ENCODE peak calls at places on chromosomes 4 and X, in six cellular contexts. H, G, A, X, N and T are unnamed samples.

GRCh38 chr4:84698962-84699671 is 116.2 kb downstream of the CDS1 start:
- DNase-seq in H (no peak), G (no peak), A (no peak), X (no peak), N (no peak), T (no peak)

GRCh38 chr4:133584714-133585113 is 435.6 kb downstream of the PCDH10 start:
- DNase-seq in H (peak; percentile 7), G (peak; percentile 66), A (peak; percentile 15), X (no peak), N (no peak), T (no peak)

GRCh38 chr4:174154455-174154854 is 129.0 kb downstream of the FBXO8 start:
- DNase-seq in H (peak; percentile 43), G (no peak), A (no peak), X (no peak), N (no peak), T (no peak)

GRCh38 chrX:123487226-123487625 is 245.6 kb downstream of the THOC2 start:
- DNase-seq in H (no peak), G (no peak), A (no peak), X (no peak), N (no peak), T (no peak)

GRCh38 chr4:71473541-71474240 is 134.9 kb downstream of the SLC4A4 start:
- DNase-seq in H (no peak), G (no peak), A (no peak), X (no peak), N (no peak), T (no peak)

GRCh38 chr4:125168531-125168930 is 146.2 kb upstream of the FAT4 start:
- DNase-seq in H (no peak), G (no peak), A (no peak), X (no peak), N (no peak), T (no peak)

GRCh38 chrX:24498975-24499374 is 33.9 kb downstream of the PDK3 start:
- DNase-seq in H (peak; percentile 24), G (peak; percentile 11), A (peak; percentile 30), X (no peak), N (no peak), T (no peak)

GRCh38 chr4:23122666-23123400 is 430.1 kb downstream of the GBA3 start:
- DNase-seq in H (no peak), G (no peak), A (no peak), X (no peak), N (no peak), T (no peak)

GRCh38 chr4:10099521-10100325 is 16.9 kb downstream of the WDR1 start:
- DNase-seq in H (no peak), G (no peak), A (no peak), X (no peak), N (no peak), T (no peak)

GRCh38 chr4:26576171-26576829 is 7.6 kb upstream of the TBC1D19 start:
- DNase-seq in H (no peak), G (peak; percentile 9), A (no peak), X (no peak), N (no peak), T (no peak)

GRCh38 chr4:174423257-174423944 is 98.9 kb downstream of the HPGD start:
- DNase-seq in H (peak; percentile 86), G (no peak), A (no peak), X (peak; percentile 51), N (peak; percentile 56), T (no peak)

GRCh38 chrX:32116047-32116446 is 1044.2 kb upstream of the FTHL17 start:
- DNase-seq in H (peak; percentile 0), G (peak; percentile 25), A (no peak), X (no peak), N (no peak), T (no peak)

GRCh38 chr4:69517674-69518073 is 22.0 kb upstream of the UGT2B4 start:
- DNase-seq in H (peak; percentile 10), G (peak; percentile 5), A (no peak), X (no peak), N (no peak), T (no peak)

GRCh38 chr4:84493092-84493850 is 5.8 kb downstream of the NKX6-1 start:
- DNase-seq in H (peak; percentile 56), G (peak; percentile 90), A (peak; percentile 49), X (no peak), N (no peak), T (no peak)

GRCh38 chr4:3243066-3243775 is 5.7 kb upstream of the MSANTD1 start:
- DNase-seq in H (no peak), G (peak; percentile 19), A (no peak), X (no peak), N (no peak), T (no peak)

GRCh38 chrX:136666088-136666487 is 18.1 kb downstream of the CD40LG start:
- DNase-seq in H (no peak), G (no peak), A (no peak), X (no peak), N (no peak), T (no peak)

GRCh38 chr4:112889199-112889598 is 160.3 kb upstream of the ANK2 start:
- DNase-seq in H (no peak), G (no peak), A (no peak), X (no peak), N (no peak), T (no peak)
- TF ChIP-seq REST in H (no peak), G (no peak), A (no peak), X (no peak), N (no peak), T (no peak)

GRCh38 chr4:56106755-56107154 is 158.0 kb downstream of the CEP135 start:
- DNase-seq in H (no peak), G (no peak), A (peak; percentile 44), X (no peak), N (no peak), T (no peak)
- TF ChIP-seq REST in H (no peak), G (no peak), A (no peak), X (no peak), N (no peak), T (no peak)

DNA sequence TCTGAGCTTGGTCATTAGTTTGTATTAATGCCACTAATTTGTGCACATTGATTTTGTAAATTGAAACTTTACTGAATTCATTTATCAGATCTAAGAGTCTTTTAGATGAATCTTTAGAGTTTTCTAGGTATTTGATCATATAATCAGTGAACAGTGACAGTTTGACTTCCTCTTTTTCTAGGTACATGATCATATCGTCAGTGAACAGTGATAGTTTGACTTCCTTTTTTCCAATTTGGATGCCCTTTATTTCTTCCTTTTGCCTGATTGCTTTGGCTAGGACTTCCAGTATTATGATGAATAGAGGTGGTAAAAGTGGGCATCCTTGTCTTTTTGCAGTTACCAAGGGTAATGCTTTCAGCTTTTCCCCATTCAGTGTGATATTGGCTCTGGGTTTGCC is 421.4 kb upstream of the CPXCR1 start:
- DNase-seq in H (no peak), G (no peak), A (no peak), X (no peak), N (no peak), T (no peak)
- TF ChIP-seq REST in H (no peak), G (no peak), A (no peak), X (no peak), N (no peak), T (no peak)

GRCh38 chrX:130395341-130395740 is 6.4 kb upstream of the RBMX2 start:
- DNase-seq in H (no peak), G (no peak), A (no peak), X (no peak), N (no peak), T (no peak)
- TF ChIP-seq REST in H (no peak), G (no peak), A (no peak), X (no peak), N (no peak), T (no peak)

DNA sequence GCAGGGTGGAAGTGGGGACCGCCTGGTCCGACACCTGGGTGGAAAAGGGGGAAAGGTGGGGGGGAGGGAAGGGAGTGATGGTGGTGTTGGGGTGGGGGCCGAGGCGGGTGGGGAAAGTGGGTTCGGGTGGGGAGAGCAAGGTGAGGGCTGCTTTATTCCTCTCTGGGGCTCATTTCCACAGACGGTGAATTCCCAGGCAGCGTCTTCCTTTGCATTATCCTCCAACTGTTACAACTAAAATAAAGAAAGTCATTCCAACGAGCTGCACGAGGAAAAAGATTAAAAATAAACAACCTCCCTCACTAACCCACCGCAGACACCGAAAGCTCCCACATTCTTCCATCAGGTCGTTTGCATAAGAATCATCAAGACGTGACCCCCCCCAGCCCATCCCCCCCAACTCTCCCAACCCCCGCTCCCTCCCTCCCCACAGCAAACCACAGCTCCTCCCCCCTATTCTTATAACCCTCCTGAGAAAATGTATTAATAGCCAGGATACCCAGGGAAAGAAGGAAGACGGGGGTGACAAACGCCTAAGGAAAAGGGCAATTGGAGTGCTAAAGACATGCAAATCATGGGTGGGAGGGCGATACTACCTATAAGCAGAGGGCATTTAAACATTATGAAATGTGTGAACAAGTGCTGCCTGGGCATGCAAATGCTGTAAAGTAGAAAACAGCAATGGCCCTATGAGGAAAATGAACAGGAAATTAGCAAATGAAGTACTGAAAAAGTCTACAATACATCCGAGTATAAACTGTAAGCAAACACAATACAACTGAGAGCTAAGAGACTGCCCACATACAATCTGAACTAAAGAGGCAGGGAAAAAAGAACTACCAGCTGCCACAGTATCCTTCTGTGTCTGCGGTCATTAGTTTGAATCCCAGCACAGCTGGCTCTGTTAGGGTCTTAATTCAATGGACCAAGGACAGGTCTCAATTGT is 2.6 kb downstream of the CXXC4 start:
- DNase-seq in H (peak; percentile 13), G (peak; percentile 74), A (peak; percentile 43), X (no peak), N (no peak), T (no peak)
- TF ChIP-seq REST in H (no peak), G (no peak), A (no peak), X (no peak), N (no peak), T (no peak)

GRCh38 chrX:81195712-81196111 is 6.0 kb downstream of the HMGN5 start:
- DNase-seq in H (peak; percentile 66), G (peak; percentile 75), A (peak; percentile 38), X (no peak), N (peak; percentile 33), T (no peak)
- TF ChIP-seq REST in H (no peak), G (no peak), A (no peak), X (no peak), N (no peak), T (no peak)

DNA sequence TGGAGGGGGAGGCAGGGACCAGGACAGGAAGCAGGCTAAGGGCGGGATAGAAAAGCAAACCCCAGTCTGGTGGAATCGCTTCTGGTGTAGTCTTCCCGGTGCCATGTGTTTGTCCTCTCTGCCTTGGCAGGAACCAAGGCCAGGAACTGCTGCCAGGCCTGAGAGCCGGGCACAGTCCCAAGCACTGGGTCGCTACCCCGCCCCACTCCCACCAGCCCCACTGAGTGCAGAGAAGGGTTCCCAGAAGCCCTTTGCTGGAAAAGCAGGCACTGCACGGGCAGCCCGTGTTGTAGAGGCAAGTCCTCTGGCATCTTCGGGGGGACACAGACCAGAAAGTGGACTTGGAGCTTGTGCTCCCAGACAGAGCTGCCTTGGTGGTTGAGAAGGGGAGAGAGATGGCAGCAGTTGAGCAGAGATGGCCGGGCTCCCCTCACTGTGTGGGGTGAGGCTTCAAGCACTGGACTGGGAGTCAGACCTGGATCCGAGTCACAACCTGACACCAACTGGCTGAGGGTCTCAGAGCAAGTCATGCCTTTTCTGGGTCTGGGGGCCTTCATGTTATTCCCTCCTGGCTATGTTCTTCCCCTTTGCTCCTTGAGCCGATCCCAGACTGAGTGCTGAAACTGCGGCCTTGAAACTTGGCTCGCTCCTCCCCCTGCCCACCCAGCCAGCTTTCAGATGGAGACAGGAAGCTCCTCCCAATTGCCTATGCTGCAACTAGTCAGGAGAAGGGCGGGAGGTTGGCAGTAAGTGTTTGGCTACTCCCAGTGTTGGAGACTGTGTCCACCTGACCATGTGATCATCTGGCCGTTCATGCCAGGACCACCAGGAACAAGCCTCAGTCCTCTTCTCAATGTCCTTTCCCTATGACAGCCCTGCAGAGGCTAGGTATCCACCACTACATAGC is 59.7 kb upstream of the MTM1 start:
- DNase-seq in H (no peak), G (peak; percentile 48), A (no peak), X (no peak), N (no peak), T (no peak)
- TF ChIP-seq REST in H (no peak), G (no peak), A (no peak), X (no peak), N (no peak), T (no peak)